ENCODE peak calls at places on chromosomes 13 and 19, in six cellular contexts. L, C, Z, V, A and E are unnamed samples.

GRCh38 chr13:99386911-99387788 is 80.0 kb upstream of the GPR183 start:
- DNase-seq in V (peak), L (no peak), A (peak), C (peak), Z (peak), E (peak)

GRCh38 chr19:10259162-10259905 is 7.3 kb downstream of the MRPL4 start:
- DNase-seq in Z (no peak), L (peak), V (peak), A (peak), C (peak), E (peak)

GRCh38 chr19:18932216-18932841 is 8.7 kb downstream of the HOMER3 start:
- DNase-seq in L (peak), Z (peak), V (peak), A (peak), C (peak), E (peak)

GRCh38 chr13:98775844-98776598 is 23.5 kb upstream of the SLC15A1 start:
- DNase-seq in V (peak), C (no peak), Z (peak), L (no peak), A (no peak), E (no peak)

GRCh38 chr19:37635076-37636056 is 19.9 kb downstream of the ZFP30 start:
- DNase-seq in L (no peak), A (no peak), C (no peak), Z (no peak), V (no peak), E (no peak)

GRCh38 chr13:33146843-33147611 is 130.8 kb downstream of the KL start:
- DNase-seq in L (no peak), V (no peak), C (no peak), Z (no peak), A (no peak), E (peak)

GRCh38 chr19:19081642-19082151 is 17.9 kb downstream of the SLC25A42 start:
- DNase-seq in L (peak), A (no peak), Z (no peak), C (no peak), V (no peak), E (no peak)

GRCh38 chr13:27966641-27967202 is 2.4 kb downstream of the CDX2 start:
- DNase-seq in L (no peak), Z (no peak), A (no peak), V (no peak), C (no peak), E (no peak)

GRCh38 chr13:42259515-42259914 is 12.4 kb upstream of the AKAP11 start:
- DNase-seq in V (no peak), Z (no peak), C (no peak), L (no peak), A (no peak), E (no peak)

GRCh38 chr13:110301606-110302131 is 5.3 kb downstream of the COL4A1 start:
- DNase-seq in L (no peak), V (no peak), Z (no peak), C (no peak), A (no peak), E (no peak)

GRCh38 chr13:105008606-105009005 is 1526.9 kb downstream of the EFNB2 start:
- DNase-seq in C (no peak), A (no peak), L (no peak), Z (no peak), V (no peak), E (no peak)

GRCh38 chr13:71828564-71828963 is 38.4 kb downstream of the DACH1 start:
- DNase-seq in V (no peak), L (no peak), A (no peak), C (no peak), Z (no peak), E (no peak)

GRCh38 chr13:59111711-59112110 is 1052.0 kb downstream of the DIAPH3 start:
- DNase-seq in A (no peak), Z (no peak), V (no peak), L (no peak), C (no peak), E (no peak)

GRCh38 chr19:38252935-38253691 is 3.1 kb downstream of the PPP1R14A start:
- DNase-seq in Z (no peak), V (no peak), C (peak), L (no peak), A (peak), E (no peak)

GRCh38 chr19:51083783-51084182 is 1.1 kb upstream of the KLK14 start:
- DNase-seq in L (no peak), Z (no peak), V (no peak), A (no peak), C (peak), E (no peak)

GRCh38 chr13:74816737-74817136 is 665.2 kb downstream of the TBC1D4 start:
- DNase-seq in V (no peak), A (no peak), Z (no peak), L (no peak), C (no peak), E (no peak)

GRCh38 chr13:79937311-79938243 is 403.3 kb downstream of the SPRY2 start:
- DNase-seq in Z (no peak), A (no peak), L (no peak), C (no peak), V (no peak), E (no peak)

GRCh38 chr19:35248310-35249145 is at the start of gene LSR:
- DNase-seq in C (peak), Z (peak), V (peak), L (peak), A (no peak), E (peak)

GRCh38 chr19:14383898-14384669 is 2.8 kb downstream of the ADGRE5 start:
- DNase-seq in C (no peak), Z (no peak), L (no peak), A (no peak), V (peak), E (no peak)

GRCh38 chr13:40813662-40814454 is 24.4 kb downstream of the SLC25A15 start:
- DNase-seq in V (no peak), L (no peak), C (no peak), Z (no peak), A (no peak), E (no peak)

GRCh38 chr13:111657013-111657412 is 336.6 kb downstream of the TEX29 start:
- DNase-seq in Z (no peak), V (no peak), L (no peak), A (no peak), C (no peak), E (no peak)

GRCh38 chr19:52464798-52465470 is 11.6 kb downstream of the ZNF578 start:
- DNase-seq in A (no peak), Z (peak), V (no peak), L (no peak), C (no peak), E (no peak)

GRCh38 chr13:28658539-28658795 is 463 bp upstream of the POMP start:
- DNase-seq in V (no peak), Z (no peak), A (no peak), L (no peak), C (no peak), E (no peak)

GRCh38 chr19:17107546-17108452 is 32.2 kb downstream of the MYO9B start:
- DNase-seq in V (peak), A (peak), L (peak), C (peak), Z (peak), E (no peak)

GRCh38 chr19:20664917-20665781 is 3.8 kb upstream of the ZNF626 start:
- DNase-seq in V (no peak), Z (no peak), L (no peak), A (no peak), C (peak), E (no peak)

GRCh38 chr19:18975011-18975410 is 34.0 kb upstream of the HOMER3 start:
- DNase-seq in V (no peak), Z (no peak), L (no peak), C (no peak), A (no peak), E (no peak)

GRCh38 chr13:113622791-113623490 is 35.1 kb downstream of the ATP4B start:
- DNase-seq in C (peak), Z (no peak), V (no peak), L (peak), A (peak), E (no peak)

GRCh38 chr19:19900124-19900523 is 622 bp upstream of the ZNF93 start:
- DNase-seq in C (no peak), Z (no peak), V (no peak), L (no peak), A (no peak), E (no peak)

GRCh38 chr13:45385912-45386311 is 32.3 kb downstream of the SLC25A30 start:
- DNase-seq in Z (no peak), A (no peak), L (no peak), C (no peak), V (no peak), E (no peak)

GRCh38 chr19:5395996-5396939 is 55.7 kb upstream of the PTPRS start:
- DNase-seq in Z (no peak), C (no peak), V (no peak), A (no peak), L (no peak), E (no peak)

GRCh38 chr19:34120846-34121639 is 51.3 kb upstream of the LSM14A start:
- DNase-seq in Z (peak), V (no peak), A (no peak), C (peak), L (no peak), E (peak)

GRCh38 chr13:28022848-28023518 is 34.5 kb upstream of the URAD start:
- DNase-seq in A (no peak), C (no peak), L (no peak), Z (no peak), V (no peak), E (no peak)

GRCh38 chr13:113625965-113626661 is 31.9 kb downstream of the ATP4B start:
- DNase-seq in A (peak), L (peak), Z (no peak), C (peak), V (no peak), E (no peak)

GRCh38 chr19:4012092-4012974 is 4.8 kb downstream of the PIAS4 start:
- DNase-seq in A (no peak), Z (no peak), V (peak), C (no peak), L (peak), E (no peak)

GRCh38 chr19:4009990-4010807 is 2.7 kb downstream of the PIAS4 start:
- DNase-seq in C (peak), V (no peak), Z (no peak), A (no peak), L (no peak), E (no peak)

GRCh38 chr19:4010808-4011110 is 3.2 kb downstream of the PIAS4 start:
- DNase-seq in V (no peak), Z (no peak), A (no peak), C (no peak), L (no peak), E (no peak)

GRCh38 chr19:4007836-4008539 is 452 bp downstream of the PIAS4 start:
- DNase-seq in V (peak), C (peak), Z (no peak), L (no peak), A (no peak), E (peak)

DNA sequence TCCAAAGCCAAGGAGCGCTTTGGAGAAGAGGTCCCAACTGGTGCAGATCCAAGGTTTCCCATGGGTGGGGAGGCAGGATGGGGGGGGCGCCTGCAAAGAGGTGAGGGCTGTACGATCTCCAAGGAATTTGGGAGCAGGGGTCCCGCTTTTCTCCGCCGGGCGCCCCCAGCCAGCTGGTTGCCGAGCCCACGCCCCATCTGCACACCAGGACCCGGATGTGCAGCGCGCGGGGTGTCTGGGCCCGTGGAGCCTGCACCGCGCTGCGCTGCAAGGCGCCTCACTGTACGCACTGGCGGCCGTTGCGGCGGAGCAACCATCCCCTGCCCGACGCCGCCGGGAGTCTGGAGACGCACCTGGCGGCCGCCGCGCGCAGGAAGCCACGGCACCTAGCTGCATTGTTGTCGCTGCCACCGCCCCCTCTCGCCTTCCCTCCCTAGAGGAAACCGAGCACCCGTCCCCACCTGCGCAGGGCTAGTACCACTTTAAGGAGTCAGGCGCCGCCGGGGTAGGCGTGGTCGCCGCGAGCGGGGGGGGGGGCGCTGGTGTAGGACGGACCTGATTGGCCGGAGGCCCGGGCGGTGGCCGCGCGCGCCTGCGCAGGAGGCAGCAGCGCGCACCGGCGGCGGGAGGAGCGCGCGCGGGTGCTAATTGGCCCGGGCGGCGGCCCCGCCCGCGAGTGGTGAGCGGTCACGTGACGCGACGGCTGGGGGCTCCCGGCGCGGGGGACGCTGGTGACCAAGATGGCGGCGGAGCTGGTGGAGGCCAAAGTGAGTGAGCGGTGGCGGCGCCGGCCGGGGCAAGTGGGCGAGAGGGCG is at the start of gene PIAS4:
- DNase-seq in C (peak), V (peak), L (peak), Z (peak), A (peak), E (peak)
- TF ChIP-seq POLR2A in C (peak), V (peak), L (peak), Z (peak), A (no peak), E (peak)

GRCh38 chr19:12333162-12334159 is at the start of gene ZNF563:
- DNase-seq in A (peak), V (peak), L (peak), Z (no peak), C (peak), E (peak)
- TF ChIP-seq POLR2A in A (peak), V (peak), L (peak), Z (no peak), C (peak), E (peak)

GRCh38 chr19:3976495-3977241 is 5.8 kb upstream of the DAPK3 start:
- DNase-seq in L (peak), Z (no peak), C (peak), V (no peak), A (no peak), E (no peak)
- TF ChIP-seq POLR2A in L (no peak), Z (no peak), C (no peak), V (no peak), A (no peak), E (peak)

GRCh38 chr19:42269518-42270345 is 680 bp downstream of the CIC start:
- DNase-seq in V (no peak), C (peak), L (peak), A (no peak), Z (no peak), E (no peak)
- TF ChIP-seq POLR2A in V (no peak), C (no peak), L (no peak), A (no peak), Z (no peak), E (no peak)

DNA sequence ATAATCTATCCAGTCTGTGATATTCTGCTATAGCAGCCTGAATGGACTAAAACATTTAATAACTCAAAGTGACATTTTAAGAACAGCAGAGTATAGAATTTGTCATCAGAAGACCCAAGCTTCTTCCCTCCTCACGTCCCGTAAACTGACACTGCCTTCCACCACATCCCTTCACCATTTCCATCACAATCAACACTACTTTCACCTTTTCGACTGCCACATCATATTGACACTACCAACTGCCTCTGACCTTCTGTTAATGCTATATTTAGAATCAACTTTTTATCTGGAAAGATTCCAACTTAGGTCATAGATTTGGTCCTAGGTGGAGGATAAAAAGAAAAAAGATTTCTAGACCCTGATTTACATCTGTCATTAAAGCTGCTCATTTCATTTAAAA is 39.6 kb downstream of the STOML3 start:
- DNase-seq in C (no peak), A (no peak), L (no peak), Z (no peak), V (no peak), E (no peak)
- TF ChIP-seq POLR2A in C (no peak), A (no peak), L (no peak), Z (no peak), V (no peak), E (no peak)

GRCh38 chr19:48795055-48795854 is 15.6 kb downstream of the BCAT2 start:
- DNase-seq in C (peak), V (peak), A (peak), Z (peak), L (peak), E (peak)
- TF ChIP-seq POLR2A in C (peak), V (peak), A (no peak), Z (no peak), L (no peak), E (no peak)

DNA sequence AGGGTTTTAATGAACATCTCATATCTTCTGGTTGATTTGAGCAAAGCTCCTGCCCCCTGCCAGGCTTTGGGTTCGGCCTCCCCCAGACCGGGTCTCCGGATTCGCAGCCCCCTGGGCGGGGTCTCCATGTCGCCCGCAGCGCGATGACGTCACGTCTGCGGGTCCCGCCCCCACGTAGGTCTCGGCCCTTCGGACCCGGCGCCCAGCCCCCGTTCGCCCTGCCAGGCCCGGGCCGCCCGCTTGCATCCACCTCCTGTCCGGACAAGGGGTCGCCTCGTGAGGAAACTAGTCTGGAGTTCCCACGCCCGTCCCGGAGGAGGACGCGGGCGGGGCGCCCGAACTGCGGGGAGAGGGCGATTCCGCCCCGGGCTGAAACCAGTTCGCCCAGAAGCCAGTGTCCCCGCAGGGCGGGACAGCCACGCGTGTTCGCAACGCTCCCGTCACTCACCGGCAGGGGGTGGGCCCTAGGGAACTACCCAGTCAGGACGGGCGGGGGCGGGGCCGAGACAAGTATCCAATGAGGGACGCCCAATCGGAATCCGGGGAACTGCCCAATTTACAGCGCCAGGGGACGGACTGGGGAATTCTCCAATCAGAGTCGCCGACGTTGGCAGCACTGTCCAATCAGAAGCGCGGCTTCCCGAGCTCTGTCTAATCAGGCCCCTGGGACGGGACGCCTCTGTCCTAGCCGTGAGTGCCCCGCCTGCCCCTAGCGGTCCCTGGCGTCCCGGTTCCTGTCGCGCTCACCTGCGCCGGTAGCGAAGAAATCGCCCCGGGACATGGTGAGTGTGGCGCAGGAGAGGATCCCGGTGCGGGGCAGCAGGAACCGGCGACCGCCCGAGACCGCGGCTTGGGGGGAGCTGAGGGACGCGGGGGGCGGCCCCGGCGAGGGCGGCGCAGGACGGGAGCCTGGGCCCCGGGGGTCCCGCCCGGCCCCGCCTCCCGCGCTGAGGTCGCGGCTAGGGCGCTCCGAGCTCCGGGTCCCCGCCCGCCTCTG is at the start of gene ZNF555:
- DNase-seq in C (peak), Z (peak), L (peak), A (peak), V (peak), E (peak)
- TF ChIP-seq POLR2A in C (peak), Z (peak), L (peak), A (no peak), V (peak), E (no peak)

GRCh38 chr13:102132896-102133295 is 269.0 kb downstream of the FGF14 start:
- DNase-seq in V (no peak), C (no peak), L (no peak), Z (no peak), A (no peak), E (no peak)

GRCh38 chr13:102128216-102128800 is 273.5 kb downstream of the FGF14 start:
- DNase-seq in V (no peak), Z (no peak), L (no peak), A (no peak), C (no peak), E (no peak)

GRCh38 chr13:102122147-102122546 is 279.7 kb downstream of the FGF14 start:
- DNase-seq in V (no peak), A (no peak), Z (no peak), L (no peak), C (no peak), E (no peak)

GRCh38 chr13:102131246-102131645 is 270.6 kb downstream of the FGF14 start:
- DNase-seq in V (no peak), C (no peak), A (no peak), Z (no peak), L (no peak), E (no peak)

DNA sequence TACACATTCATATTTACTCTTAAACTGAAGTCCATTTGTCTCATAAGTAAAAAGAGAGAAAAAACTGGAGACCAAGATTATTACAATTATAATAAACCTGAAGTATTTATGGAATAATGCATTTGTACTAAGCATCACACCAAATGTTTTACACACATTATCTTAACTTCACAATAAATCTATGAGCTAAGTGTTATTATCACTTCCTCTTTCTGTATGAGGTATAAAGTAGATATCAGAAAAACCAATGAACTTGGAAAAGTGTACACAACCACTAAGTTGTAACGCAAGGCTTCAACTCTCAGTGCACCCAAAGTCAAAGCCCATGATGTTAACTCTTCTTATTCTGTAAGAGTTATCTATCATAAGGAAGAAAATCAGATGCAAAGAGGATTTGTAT is 274.7 kb downstream of the FGF14 start:
- DNase-seq in Z (no peak), L (no peak), V (no peak), C (no peak), A (no peak), E (no peak)
- TF ChIP-seq POLR2A in Z (no peak), L (no peak), V (no peak), C (no peak), A (no peak), E (no peak)

GRCh38 chr13:26051231-26052135 is at the start of gene SHISA2:
- DNase-seq in C (peak), L (no peak), Z (no peak), A (no peak), V (no peak), E (no peak)
- TF ChIP-seq POLR2A in C (no peak), L (no peak), Z (peak), A (no peak), V (peak), E (no peak)